ENCODE peak calls at places on chromosome 15, in ten cellular contexts. J is fibroblast of the aortic adventitia; P is stomach; O is stimulated activated naive CD8-positive, alpha-beta T cell treated with anti-CD3 and anti-CD28 coated beads, Interleukin-15, amount 100 ng/mL, for 72 hours; G is lower lobe of right lung; Z is nucleus accumbens; S is iris pigment epithelial cell; K is epithelial cell of prostate; I is epithelial cell of esophagus; A is retinal pigment epithelial cell. T is an unnamed sample.

GRCh38 chr15:76865548-76865991 is 39.6 kb downstream of the SCAPER start:
- DNase-seq in J (no peak), I (peak), A (no peak), O (no peak), Z (no peak), K (no peak), P (no peak), G (no peak), S (no peak), T (no peak)

GRCh38 chr15:101031203-101031602 is 112.0 kb downstream of the LRRK1 start:
- DNase-seq in J (peak), I (peak), K (no peak), G (no peak), S (peak), Z (no peak), A (no peak), P (peak), O (no peak), T (no peak)

GRCh38 chr15:51842852-51843737 is 13.6 kb downstream of the TMOD3 start:
- DNase-seq in I (peak), Z (no peak), O (no peak), J (peak), A (no peak), S (peak), P (no peak), K (peak), G (no peak), T (peak)

GRCh38 chr15:33915571-33916407 is 52.5 kb upstream of the CHRM5 start:
- DNase-seq in O (no peak), I (peak), Z (no peak), A (peak), J (no peak), K (no peak), S (no peak), P (no peak), G (no peak), T (no peak)

GRCh38 chr15:27454281-27455060 is 483.5 kb downstream of the GABRG3 start:
- DNase-seq in A (peak), S (peak), G (no peak), I (peak), O (no peak), P (no peak), J (peak), K (peak), Z (no peak), T (peak)

GRCh38 chr15:45454825-45455224 is 67.7 kb downstream of the SLC30A4 start:
- DNase-seq in A (peak), I (peak), P (peak), Z (peak), S (peak), J (peak), K (peak), G (peak), O (peak), T (peak)

GRCh38 chr15:39629376-39629775 is 48.5 kb downstream of the THBS1 start:
- DNase-seq in S (peak), O (peak), Z (no peak), P (no peak), A (no peak), I (peak), K (peak), G (no peak), J (no peak), T (no peak)

GRCh38 chr15:31032959-31033358 is 41.5 kb upstream of the MTMR10 start:
- DNase-seq in S (peak), O (no peak), A (no peak), K (no peak), Z (no peak), J (peak), P (no peak), I (no peak), G (no peak), T (no peak)

GRCh38 chr15:48395532-48396011 is 64.3 kb downstream of the DUT start:
- DNase-seq in K (peak), O (no peak), I (peak), Z (no peak), J (peak), S (peak), P (no peak), G (no peak), A (no peak), T (no peak)

GRCh38 chr15:31474059-31474868 is 147.6 kb downstream of the KLF13 start:
- DNase-seq in I (no peak), K (no peak), P (peak), A (no peak), S (no peak), G (no peak), Z (no peak), O (peak), J (no peak), T (no peak)

GRCh38 chr15:100902436-100903190 is 16.5 kb upstream of the LRRK1 start:
- DNase-seq in Z (no peak), J (peak), G (peak), K (peak), A (peak), O (no peak), S (peak), P (peak), I (peak), T (no peak)

GRCh38 chr15:90207252-90207651 is 6.1 kb downstream of the SEMA4B start:
- DNase-seq in A (no peak), P (no peak), I (no peak), S (no peak), K (no peak), G (no peak), J (no peak), O (no peak), Z (no peak), T (no peak)

GRCh38 chr15:71275098-71275497 is 159.8 kb downstream of the THSD4 start:
- DNase-seq in J (peak), S (peak), A (no peak), Z (no peak), K (no peak), P (no peak), O (no peak), I (peak), G (no peak), T (no peak)

GRCh38 chr15:72559781-72560180 is 85.7 kb downstream of the ARIH1 start:
- DNase-seq in Z (no peak), O (no peak), G (no peak), P (no peak), J (no peak), S (no peak), I (no peak), K (no peak), A (no peak), T (no peak)

GRCh38 chr15:67127925-67128324 is 62.5 kb downstream of the SMAD3 start:
- DNase-seq in K (peak), Z (no peak), I (peak), S (peak), P (no peak), O (no peak), G (no peak), J (peak), A (no peak), T (peak)

GRCh38 chr15:91515188-91515754 is 338.2 kb upstream of the SLCO3A1 start:
- DNase-seq in I (peak), K (peak), O (no peak), Z (no peak), P (no peak), G (no peak), A (peak), J (peak), S (peak), T (peak)

GRCh38 chr15:85707519-85708338 is 87.0 kb downstream of the KLHL25 start:
- DNase-seq in I (no peak), Z (no peak), A (no peak), G (no peak), J (peak), S (peak), P (peak), K (no peak), O (peak), T (no peak)

GRCh38 chr15:64772964-64773363 is 2.4 kb downstream of the RBPMS2 start:
- DNase-seq in A (no peak), I (no peak), G (no peak), P (no peak), Z (no peak), J (no peak), O (no peak), K (no peak), S (no peak), T (no peak)

GRCh38 chr15:57696146-57696545 is 10.4 kb upstream of the POLR2M start:
- DNase-seq in G (no peak), I (no peak), S (no peak), P (no peak), J (no peak), K (no peak), Z (no peak), O (no peak), A (no peak), T (no peak)

T was measured in epithelial cell of proximal tubule.